ENCODE peak calls at places on chromosomes 5 and 9, in six cellular contexts. H is PC-3, V is HCT116, E is astrocyte, U is HepG2, Q is mammary epithelial cell. D is an unnamed sample.
A peak's percentile ranks its signal among the peaks of the same experiment; 100 is the strongest.

GRCh38 chr9:104700306-104700705 is 6.0 kb downstream of the OR13D1 start:
- DNase-seq in H (no peak), V (no peak), E (no peak), U (peak; percentile 41), Q (no peak), D (no peak)

GRCh38 chr9:11148189-11148588 is 535.4 kb upstream of the PTPRD start:
- DNase-seq in H (no peak), V (no peak), E (no peak), U (no peak), Q (no peak), D (no peak)

GRCh38 chr9:99057665-99058625 is 47.0 kb upstream of the TGFBR1 start:
- DNase-seq in H (peak; percentile 52), V (no peak), E (peak; percentile 89), U (no peak), Q (peak; percentile 84), D (no peak)

GRCh38 chr9:91789941-91790340 is 160.1 kb downstream of the ROR2 start:
- DNase-seq in H (no peak), V (no peak), E (no peak), U (no peak), Q (no peak), D (no peak)

GRCh38 chr5:181041043-181041442 is 977 bp downstream of the BTNL9 start:
- DNase-seq in H (no peak), V (no peak), E (no peak), U (no peak), Q (no peak), D (no peak)

GRCh38 chr5:157801-158200 is 33.5 kb upstream of the LRRC14B start:
- DNase-seq in H (no peak), V (no peak), E (no peak), U (no peak), Q (no peak), D (no peak)

GRCh38 chr5:117463836-117464235 is 889.2 kb upstream of the SEMA6A start:
- DNase-seq in H (no peak), V (no peak), E (no peak), U (no peak), Q (peak; percentile 1), D (no peak)

GRCh38 chr5:90528704-90529233 is 615 bp downstream of the LYSMD3 start:
- DNase-seq in H (no peak), V (no peak), E (peak; percentile 25), U (no peak), Q (peak; percentile 21), D (no peak)

GRCh38 chr9:93898502-93899426 is 56.4 kb downstream of the BARX1 start:
- DNase-seq in H (no peak), V (no peak), E (no peak), U (no peak), Q (no peak), D (peak; percentile 34)

GRCh38 chr5:88833371-88834107 is 49.4 kb downstream of the MEF2C start:
- DNase-seq in H (no peak), V (no peak), E (peak; percentile 54), U (no peak), Q (no peak), D (no peak)

GRCh38 chr9:2701070-2701469 is 16.2 kb upstream of the KCNV2 start:
- DNase-seq in H (no peak), V (no peak), E (no peak), U (no peak), Q (no peak), D (no peak)

GRCh38 chr9:4325113-4325512 is 25.2 kb upstream of the GLIS3 start:
- DNase-seq in H (no peak), V (no peak), E (no peak), U (no peak), Q (no peak), D (no peak)

GRCh38 chr5:172002310-172002709 is 4.1 kb downstream of the FBXW11 start:
- DNase-seq in H (peak; percentile 40), V (peak; percentile 28), E (no peak), U (peak; percentile 38), Q (no peak), D (no peak)

GRCh38 chr5:137342764-137343163 is 156.4 kb downstream of the SPOCK1 start:
- DNase-seq in H (peak; percentile 34), V (no peak), E (peak; percentile 71), U (no peak), Q (peak; percentile 56), D (no peak)

GRCh38 chr5:150763023-150763793 is 4.4 kb upstream of the DCTN4 start:
- DNase-seq in H (peak; percentile 58), V (no peak), E (peak; percentile 84), U (peak; percentile 80), Q (peak; percentile 93), D (no peak)

GRCh38 chr5:142322403-142322746 is 2.4 kb downstream of the SPRY4 start:
- DNase-seq in H (no peak), V (no peak), E (no peak), U (no peak), Q (no peak), D (no peak)
- H3K4me1 ChIP-seq in H (peaks cover 39% of the 10 kb centered on the region), V (peaks cover 75% of the 10 kb centered on the region), E (peaks cover 60% of the 10 kb centered on the region), U (peaks cover 65% of the 10 kb centered on the region), Q (peaks cover 36% of the 10 kb centered on the region), D (peaks cover 83% of the 10 kb centered on the region)

GRCh38 chr5:37189355-37189754 is 59.8 kb downstream of the CPLANE1 start:
- DNase-seq in H (no peak), V (no peak), E (no peak), U (no peak), Q (no peak), D (no peak)
- H3K27me3 ChIP-seq in H (no peaks in the 10 kb centered on the region), V (no peaks in the 10 kb centered on the region), E (no peaks in the 10 kb centered on the region), U (no peaks in the 10 kb centered on the region), Q (no peaks in the 10 kb centered on the region), D (no peaks in the 10 kb centered on the region)

GRCh38 chr9:20619492-20619860 is 2.8 kb downstream of the MLLT3 start:
- DNase-seq in H (peak; percentile 22), V (no peak), E (no peak), U (no peak), Q (no peak), D (no peak)
- TF ChIP-seq CTCF in H (no peak), V (no peak), E (no peak), U (no peak), Q (no peak), D (no peak)

DNA sequence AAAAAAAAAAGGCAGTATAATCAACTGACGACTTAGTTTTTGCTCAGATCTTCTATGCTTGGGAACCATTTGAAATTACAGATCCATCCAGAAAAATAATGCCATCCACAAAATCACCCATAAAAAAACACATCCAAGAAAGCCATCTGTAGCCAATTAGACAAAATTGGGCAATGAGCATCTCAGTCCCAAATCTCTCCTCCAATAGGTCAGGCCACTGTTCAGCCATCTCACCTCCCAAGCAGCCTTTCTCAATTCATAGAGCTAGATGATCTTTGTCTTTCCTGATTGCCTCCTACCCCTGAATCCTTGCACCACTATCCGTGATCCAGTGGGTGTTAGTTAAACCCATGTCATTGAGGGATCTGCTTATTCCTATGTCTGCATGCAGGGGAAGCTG is 139.6 kb downstream of the SCAMP1 start:
- DNase-seq in H (no peak), V (no peak), E (no peak), U (no peak), Q (no peak), D (no peak)
- H3K4me1 ChIP-seq in H (peaks cover 27% of the 10 kb centered on the region), V (peaks cover 11% of the 10 kb centered on the region), E (peaks cover 37% of the 10 kb centered on the region), U (peaks cover 8% of the 10 kb centered on the region), Q (peaks cover 54% of the 10 kb centered on the region), D (peaks cover 67% of the 10 kb centered on the region)

GRCh38 chr5:139906661-139907060 is 111.1 kb downstream of the PSD2 start:
- DNase-seq in H (no peak), V (no peak), E (no peak), U (no peak), Q (no peak), D (no peak)

GRCh38 chr5:139903805-139904565 is 108.4 kb downstream of the PSD2 start:
- DNase-seq in H (no peak), V (no peak), E (no peak), U (no peak), Q (peak; percentile 14), D (no peak)

GRCh38 chr5:139904566-139905400 is 109.2 kb downstream of the PSD2 start:
- DNase-seq in H (no peak), V (no peak), E (no peak), U (no peak), Q (no peak), D (no peak)

GRCh38 chr5:139903450-139903804 is 107.8 kb downstream of the PSD2 start:
- DNase-seq in H (no peak), V (no peak), E (no peak), U (no peak), Q (no peak), D (no peak)

GRCh38 chr5:139905401-139905800 is 109.8 kb downstream of the PSD2 start:
- DNase-seq in H (no peak), V (no peak), E (no peak), U (no peak), Q (no peak), D (no peak)
- H3K27me3 ChIP-seq in H (peaks cover 18% of the 10 kb centered on the region), V (peaks cover 32% of the 10 kb centered on the region), E (peaks cover 61% of the 10 kb centered on the region), U (peaks cover 9% of the 10 kb centered on the region), Q (peaks cover 35% of the 10 kb centered on the region), D (peaks cover 42% of the 10 kb centered on the region)

GRCh38 chr9:120507936-120508510 is 71.9 kb downstream of the CDK5RAP2 start:
- DNase-seq in H (no peak), V (no peak), E (peak; percentile 38), U (no peak), Q (no peak), D (no peak)
- TF ChIP-seq CTCF in H (no peak), V (no peak), E (no peak), U (no peak), Q (no peak), D (no peak)

GRCh38 chr5:140568664-140569063 is 4.0 kb downstream of the SLC35A4 start:
- DNase-seq in H (no peak), V (no peak), E (no peak), U (no peak), Q (no peak), D (no peak)

GRCh38 chr5:140567871-140568270 is 3.2 kb downstream of the SLC35A4 start:
- DNase-seq in H (no peak), V (no peak), E (no peak), U (no peak), Q (no peak), D (no peak)

GRCh38 chr5:140566665-140567064 is 2.0 kb downstream of the SLC35A4 start:
- DNase-seq in H (no peak), V (no peak), E (no peak), U (no peak), Q (no peak), D (no peak)

GRCh38 chr5:140565780-140566095 is 1.1 kb downstream of the SLC35A4 start:
- DNase-seq in H (no peak), V (no peak), E (no peak), U (no peak), Q (no peak), D (peak; percentile 66)

DNA sequence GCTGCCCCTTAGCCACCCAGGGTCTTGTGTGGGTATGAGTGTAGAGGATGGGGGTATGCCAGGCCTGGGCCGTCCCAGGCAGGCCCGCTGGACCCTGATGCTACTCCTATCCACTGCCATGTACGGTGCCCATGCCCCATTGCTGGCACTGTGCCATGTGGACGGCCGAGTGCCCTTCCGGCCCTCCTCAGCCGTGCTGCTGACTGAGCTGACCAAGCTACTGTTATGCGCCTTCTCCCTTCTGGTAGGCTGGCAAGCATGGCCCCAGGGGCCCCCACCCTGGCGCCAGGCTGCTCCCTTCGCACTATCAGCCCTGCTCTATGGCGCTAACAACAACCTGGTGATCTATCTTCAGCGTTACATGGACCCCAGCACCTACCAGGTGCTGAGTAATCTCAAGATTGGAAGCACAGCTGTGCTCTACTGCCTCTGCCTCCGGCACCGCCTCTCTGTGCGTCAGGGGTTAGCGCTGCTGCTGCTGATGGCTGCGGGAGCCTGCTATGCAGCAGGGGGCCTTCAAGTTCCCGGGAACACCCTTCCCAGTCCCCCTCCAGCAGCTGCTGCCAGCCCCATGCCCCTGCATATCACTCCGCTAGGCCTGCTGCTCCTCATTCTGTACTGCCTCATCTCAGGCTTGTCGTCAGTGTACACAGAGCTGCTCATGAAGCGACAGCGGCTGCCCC is 2.6 kb downstream of the SLC35A4 start:
- DNase-seq in H (no peak), V (no peak), E (no peak), U (no peak), Q (no peak), D (no peak)
- H3K4me1 ChIP-seq in H (peaks cover 21% of the 10 kb centered on the region), V (peaks cover 19% of the 10 kb centered on the region), E (peaks cover 18% of the 10 kb centered on the region), U (peaks cover 25% of the 10 kb centered on the region), Q (peaks cover 18% of the 10 kb centered on the region), D (peaks cover 74% of the 10 kb centered on the region)